ENCODE peak calls at places on chromosomes 5 and 9, in seven cellular contexts. D, M, G, K, S, R and T are unnamed samples.
A peak's percentile ranks its signal among the peaks of the same experiment; 100 is the strongest.

GRCh38 chr5:33457124-33457523 is 16.4 kb downstream of the TARS1 start:
- DNase-seq in R (no peak), K (no peak), S (no peak), G (no peak), M (no peak), D (no peak), T (no peak)

GRCh38 chr5:75484605-75485004 is 26.8 kb downstream of the CERT1 start:
- DNase-seq in G (no peak), S (no peak), R (no peak), D (no peak), M (no peak), K (no peak), T (no peak)

GRCh38 chr5:39073759-39074008 is 515 bp downstream of the RICTOR start:
- DNase-seq in D (no peak), G (no peak), K (no peak), R (no peak), M (peak; percentile 29), S (no peak), T (no peak)

GRCh38 chr5:158910782-158911692 is 188.7 kb downstream of the EBF1 start:
- DNase-seq in S (no peak), G (no peak), K (no peak), D (no peak), M (no peak), R (no peak), T (no peak)

GRCh38 chr5:149128023-149128875 is 13.0 kb upstream of the ABLIM3 start:
- DNase-seq in M (no peak), D (peak; percentile 49), K (no peak), R (no peak), G (peak; percentile 36), S (no peak), T (no peak)

GRCh38 chr9:129583308-129584038 is 37.4 kb downstream of the C9orf50 start:
- DNase-seq in S (no peak), M (no peak), K (no peak), D (no peak), R (no peak), G (no peak), T (no peak)

GRCh38 chr9:8963882-8964281 is 1164.3 kb upstream of the DMAC1 start:
- DNase-seq in M (no peak), G (no peak), S (no peak), K (no peak), R (no peak), D (no peak), T (no peak)

GRCh38 chr5:73887688-73888087 is 261.7 kb downstream of the ARHGEF28 start:
- DNase-seq in D (no peak), G (no peak), M (no peak), S (no peak), K (no peak), R (no peak), T (no peak)

GRCh38 chr9:83271665-83272071 is 208.7 kb upstream of the RASEF start:
- DNase-seq in G (no peak), D (no peak), K (no peak), R (no peak), M (no peak), S (no peak), T (no peak)

GRCh38 chr9:120933310-120934044 is 6.9 kb upstream of the TRAF1 start:
- DNase-seq in S (no peak), K (no peak), D (no peak), M (no peak), R (no peak), G (no peak), T (no peak)

GRCh38 chr5:174796711-174797192 is 72.4 kb downstream of the MSX2 start:
- DNase-seq in S (no peak), D (no peak), R (no peak), K (no peak), M (no peak), G (no peak), T (no peak)

GRCh38 chr9:133428579-133429215 is 6.5 kb downstream of the ADAMTS13 start:
- DNase-seq in D (peak; percentile 52), K (no peak), R (no peak), G (no peak), S (no peak), M (no peak), T (no peak)

GRCh38 chr9:28317706-28318210 is 744.5 kb upstream of the C9orf72 start:
- DNase-seq in G (no peak), R (no peak), D (no peak), K (no peak), M (no peak), S (no peak), T (no peak)

GRCh38 chr9:69376651-69377050 is 51.6 kb downstream of the ENTREP1 start:
- DNase-seq in S (peak; percentile 88), M (no peak), K (no peak), R (peak; percentile 77), G (no peak), D (peak; percentile 7), T (no peak)

GRCh38 chr9:112489876-112490661 is 3.4 kb downstream of the KIAA1958 start:
- DNase-seq in G (no peak), D (no peak), K (no peak), R (no peak), S (no peak), M (no peak), T (no peak)

GRCh38 chr9:31683126-31683525 is 701.3 kb upstream of the ACO1 start:
- DNase-seq in K (no peak), M (peak; percentile 3), S (peak; percentile 5), D (no peak), R (no peak), G (no peak), T (no peak)

GRCh38 chr5:37962389-37962788 is 122.5 kb upstream of the GDNF start:
- DNase-seq in K (no peak), G (no peak), S (no peak), R (no peak), M (no peak), D (no peak), T (no peak)